ENCODE peak calls at places on chromosomes 1 and 21, in ten cellular contexts. P is RPMI7951; J is effector CD4-positive, alpha-beta T cell; T is cardiac muscle cell; Y is kidney epithelial cell; K is amniotic epithelial cell; G is NCI-H1436; M is posterior cingulate gyrus; L is LHCN-M2; X is Right ventricle myocardium inferior. H is an unnamed sample.

GRCh38 chr1:164440222-164440621 is 118.8 kb upstream of the PBX1 start:
- DNase-seq in P (peak), J (no peak), T (peak), Y (no peak), K (peak), G (no peak), M (no peak), L (no peak), X (no peak), H (peak)

GRCh38 chr1:37890378-37891014 is 31.1 kb upstream of the MTF1 start:
- DNase-seq in P (peak), J (no peak), T (peak), Y (no peak), K (peak), G (peak), M (no peak), L (peak), X (no peak), H (no peak)

GRCh38 chr1:8870605-8871538 is 7.6 kb downstream of the ENO1 start:
- DNase-seq in P (peak), J (no peak), T (no peak), Y (no peak), K (no peak), G (no peak), M (no peak), L (no peak), X (no peak), H (no peak)

GRCh38 chr1:159132271-159132881 is 39.0 kb upstream of the CADM3 start:
- DNase-seq in P (peak), J (peak), T (peak), Y (no peak), K (peak), G (peak), M (peak), L (peak), X (peak), H (peak)

GRCh38 chr1:41726899-41727748 is 191.6 kb downstream of the HIVEP3 start:
- DNase-seq in P (peak), J (no peak), T (no peak), Y (no peak), K (no peak), G (no peak), M (no peak), L (no peak), X (peak), H (no peak)

GRCh38 chr1:41915786-41916571 is 2.7 kb downstream of the HIVEP3 start:
- DNase-seq in P (peak), J (peak), T (peak), Y (no peak), K (no peak), G (peak), M (no peak), L (no peak), X (no peak), H (peak)

GRCh38 chr1:206538901-206539655 is 31.7 kb downstream of the RASSF5 start:
- DNase-seq in P (no peak), J (no peak), T (no peak), Y (no peak), K (no peak), G (no peak), M (no peak), L (no peak), X (no peak), H (no peak)

GRCh38 chr1:22461678-22462527 is 10.3 kb downstream of the ZBTB40 start:
- DNase-seq in P (no peak), J (no peak), T (no peak), Y (no peak), K (no peak), G (no peak), M (no peak), L (no peak), X (no peak), H (no peak)

GRCh38 chr1:224622831-224623230 is 6.7 kb downstream of the CNIH3 start:
- DNase-seq in P (no peak), J (no peak), T (no peak), Y (no peak), K (no peak), G (no peak), M (no peak), L (no peak), X (no peak), H (no peak)

GRCh38 chr1:42937836-42938595 is 20.7 kb downstream of the SLC2A1 start:
- DNase-seq in P (no peak), J (no peak), T (no peak), Y (no peak), K (no peak), G (no peak), M (peak), L (peak), X (no peak), H (no peak)

GRCh38 chr1:19484338-19484792 is 974 bp downstream of the CAPZB start:
- DNase-seq in P (no peak), J (no peak), T (no peak), Y (no peak), K (no peak), G (no peak), M (no peak), L (no peak), X (no peak), H (no peak)

GRCh38 chr1:100400332-100400933 is 48.1 kb downstream of the CDC14A start:
- DNase-seq in P (no peak), J (peak), T (peak), Y (no peak), K (no peak), G (no peak), M (no peak), L (no peak), X (peak), H (no peak)

GRCh38 chr1:211638723-211639122 is 36.7 kb downstream of the NEK2 start:
- DNase-seq in P (peak), J (no peak), T (peak), Y (no peak), K (no peak), G (no peak), M (peak), L (no peak), X (no peak), H (no peak)

GRCh38 chr21:37357691-37358090 is 8.9 kb upstream of the DYRK1A start:
- DNase-seq in P (no peak), J (no peak), T (no peak), Y (no peak), K (no peak), G (no peak), M (no peak), L (no peak), X (no peak), H (no peak)

GRCh38 chr21:36087362-36088138 is 17.7 kb downstream of the CBR1 start:
- DNase-seq in P (peak), J (no peak), T (no peak), Y (no peak), K (no peak), G (no peak), M (peak), L (peak), X (no peak), H (peak)

GRCh38 chr1:57304591-57304990 is 119.3 kb downstream of the DAB1 start:
- DNase-seq in P (no peak), J (no peak), T (no peak), Y (no peak), K (no peak), G (no peak), M (no peak), L (no peak), X (no peak), H (no peak)

GRCh38 chr1:11806307-11806936 is 431 bp downstream of the CLCN6 start:
- DNase-seq in P (peak), J (no peak), T (peak), Y (no peak), K (no peak), G (no peak), M (no peak), L (peak), X (no peak), H (no peak)

GRCh38 chr1:242828199-242828598 is 303.7 kb upstream of the PLD5 start:
- DNase-seq in P (no peak), J (no peak), T (no peak), Y (no peak), K (no peak), G (no peak), M (peak), L (no peak), X (no peak), H (peak)

GRCh38 chr1:227316456-227316855 is 1.8 kb downstream of the CDC42BPA start:
- DNase-seq in P (no peak), J (no peak), T (no peak), Y (no peak), K (no peak), G (no peak), M (no peak), L (no peak), X (no peak), H (no peak)

GRCh38 chr1:147201276-147201675 is 23.9 kb downstream of the FMO5 start:
- DNase-seq in P (peak), J (no peak), T (no peak), Y (no peak), K (no peak), G (no peak), M (no peak), L (peak), X (no peak), H (no peak)

GRCh38 chr1:54826226-54826816 is 25.2 kb upstream of the TTC22 start:
- DNase-seq in P (no peak), J (no peak), T (no peak), Y (no peak), K (no peak), G (no peak), M (no peak), L (no peak), X (no peak), H (no peak)

H was measured in hippocampal formation.